ENCODE peak calls at places on chromosomes 3 and 15, in four cellular contexts. J is HepG2, L is H1, X is GM12878. C is an unnamed sample.
A peak's percentile ranks its signal among the peaks of the same experiment; 100 is the strongest.

GRCh38 chr3:113626513-113627371 is 69.7 kb downstream of the USF3 start:
- DNase-seq in J (peak; percentile 61), L (peak; percentile 67), X (no peak), C (peak; percentile 79)

GRCh38 chr3:134291300-134292254 is 40.9 kb upstream of the RYK start:
- DNase-seq in J (no peak), L (peak; percentile 26), X (no peak), C (no peak)

GRCh38 chr3:195076981-195077610 is 193.9 kb downstream of the XXYLT1 start:
- DNase-seq in J (no peak), L (no peak), X (no peak), C (no peak)

GRCh38 chr3:196222876-196223595 is 6.7 kb downstream of the SLC51A start:
- DNase-seq in J (no peak), L (no peak), X (no peak), C (no peak)

GRCh38 chr3:190225186-190225692 is 97.0 kb downstream of the CLDN1 start:
- DNase-seq in J (peak; percentile 29), L (no peak), X (no peak), C (peak; percentile 10)

GRCh38 chr15:71440479-71441071 is 325.3 kb downstream of the THSD4 start:
- DNase-seq in J (peak; percentile 27), L (no peak), X (peak; percentile 23), C (peak; percentile 68)

GRCh38 chr3:150146891-150147761 is 176.4 kb upstream of the PFN2 start:
- DNase-seq in J (no peak), L (no peak), X (no peak), C (no peak)

GRCh38 chr3:49724586-49724985 is 835 bp upstream of the GMPPB start:
- DNase-seq in J (no peak), L (peak; percentile 50), X (no peak), C (no peak)

GRCh38 chr3:176848431-176849214 is 348.7 kb downstream of the TBL1XR1 start:
- DNase-seq in J (no peak), L (no peak), X (no peak), C (no peak)

GRCh38 chr3:4776980-4777581 is 202.2 kb upstream of the BHLHE40 start:
- DNase-seq in J (no peak), L (no peak), X (peak; percentile 98), C (no peak)

GRCh38 chr3:60935709-60936108 is 315.5 kb downstream of the FHIT start:
- DNase-seq in J (no peak), L (no peak), X (no peak), C (peak; percentile 24)

GRCh38 chr3:68666409-68667193 is 265.7 kb downstream of the TAFA4 start:
- DNase-seq in J (no peak), L (no peak), X (no peak), C (no peak)

GRCh38 chr3:132783152-132783551 is 60.9 kb upstream of the NPHP3 start:
- DNase-seq in J (no peak), L (no peak), X (no peak), C (no peak)

GRCh38 chr3:81279481-81280273 is 481.8 kb downstream of the GBE1 start:
- DNase-seq in J (no peak), L (no peak), X (no peak), C (no peak)

GRCh38 chr3:142027713-142028112 is 121.6 kb downstream of the TFDP2 start:
- DNase-seq in J (no peak), L (no peak), X (no peak), C (no peak)

GRCh38 chr15:48925714-48926223 is 38.0 kb downstream of the SHC4 start:
- DNase-seq in J (peak; percentile 29), L (no peak), X (no peak), C (peak; percentile 91)

GRCh38 chr15:97966924-97967620 is 6.6 kb downstream of the ARRDC4 start:
- DNase-seq in J (no peak), L (no peak), X (no peak), C (no peak)

GRCh38 chr15:59794229-59794886 is 105.2 kb upstream of the BNIP2 start:
- DNase-seq in J (no peak), L (no peak), X (no peak), C (no peak)

GRCh38 chr3:197490098-197490497 is 65.7 kb downstream of the BDH1 start:
- DNase-seq in J (peak; percentile 38), L (no peak), X (no peak), C (no peak)

GRCh38 chr15:89067751-89068150 is 20.5 kb upstream of the ABHD2 start:
- DNase-seq in J (no peak), L (no peak), X (no peak), C (no peak)

GRCh38 chr3:114411292-114411691 is 117.5 kb downstream of the TIGIT start:
- DNase-seq in J (no peak), L (no peak), X (no peak), C (no peak)

GRCh38 chr3:10428393-10429091 is 76.8 kb downstream of the ATP2B2 start:
- DNase-seq in J (no peak), L (no peak), X (no peak), C (no peak)

GRCh38 chr3:10423171-10423882 is 82.1 kb downstream of the ATP2B2 start:
- DNase-seq in J (no peak), L (peak; percentile 65), X (no peak), C (no peak)

GRCh38 chr3:10430805-10431204 is 74.6 kb downstream of the ATP2B2 start:
- DNase-seq in J (no peak), L (no peak), X (no peak), C (no peak)

GRCh38 chr3:10421996-10422395 is 83.4 kb downstream of the ATP2B2 start:
- DNase-seq in J (no peak), L (no peak), X (no peak), C (no peak)

DNA sequence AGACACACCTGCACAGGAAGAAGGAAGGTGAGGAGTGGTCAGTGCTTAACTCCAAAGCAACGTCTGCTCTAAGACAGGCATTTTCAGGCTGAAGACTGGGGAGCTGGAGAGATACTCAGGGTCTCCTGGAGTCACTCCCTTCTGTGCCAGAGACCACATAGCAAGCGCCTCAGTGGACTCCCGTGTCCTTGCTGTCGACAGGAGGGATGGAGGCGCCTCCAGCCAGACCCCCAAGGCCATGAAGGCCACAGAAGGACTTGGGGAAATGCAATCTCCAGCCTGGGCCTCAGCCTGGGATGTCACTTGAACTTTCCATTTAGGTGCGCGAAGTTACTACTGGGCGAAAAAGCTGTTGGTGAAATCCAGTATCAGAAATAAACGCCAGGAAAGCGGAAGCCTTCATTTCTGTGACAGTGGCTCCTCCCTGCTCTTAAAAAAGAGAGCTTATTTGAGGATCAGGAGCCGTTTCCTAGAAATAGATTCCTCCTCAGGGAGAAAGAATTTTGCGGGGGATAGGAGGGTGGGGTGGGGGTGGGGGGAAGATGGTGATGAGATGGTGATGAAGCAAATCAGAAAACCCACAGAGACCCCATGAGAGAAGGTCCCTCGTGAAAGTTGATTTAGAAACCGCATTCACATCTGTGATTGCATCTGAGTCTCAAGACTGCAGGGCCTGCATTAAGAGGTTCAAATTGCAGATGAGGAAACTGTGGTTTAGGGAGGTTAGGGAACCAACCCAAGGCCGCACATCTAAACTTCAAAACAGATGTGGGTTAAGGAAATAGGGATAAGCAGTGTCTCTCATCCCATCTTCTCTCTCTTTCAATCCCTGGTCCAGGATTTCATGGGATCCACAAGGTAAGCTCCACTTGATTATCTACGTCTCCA is 78.8 kb downstream of the ATP2B2 start:
- DNase-seq in J (no peak), L (no peak), X (no peak), C (no peak)
- H3K27ac ChIP-seq in J (no peak overlapping the region), L (no peak overlapping the region), X (no peak overlapping the region), C (no peak overlapping the region)

GRCh38 chr3:78703944-78704343 is 1063.9 kb downstream of the ROBO1 start:
- DNase-seq in J (no peak), L (no peak), X (no peak), C (no peak)
- TF ChIP-seq ATF3 in J (no peak), L (no peak), X (no peak), C (no peak)

DNA sequence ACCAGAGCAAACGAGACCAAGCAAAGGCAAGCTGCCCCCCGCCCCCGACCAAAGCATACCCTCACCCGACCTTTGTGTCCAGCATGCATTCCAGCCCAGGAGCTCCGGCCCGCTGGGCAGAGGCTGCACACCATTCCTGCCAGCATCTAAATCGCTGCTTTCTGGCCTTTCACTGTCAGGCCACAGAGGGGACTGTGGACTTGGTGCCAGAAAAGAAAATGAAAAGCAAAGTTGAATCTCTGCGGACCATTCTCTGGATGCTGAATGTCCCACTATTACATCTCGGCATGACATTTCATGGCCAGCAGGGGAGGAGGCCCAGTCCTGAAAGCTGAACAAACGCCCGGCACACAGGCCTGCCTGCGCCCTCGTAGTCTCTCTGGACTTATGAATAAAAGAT is 13.0 kb downstream of the IL17RD start:
- DNase-seq in J (peak; percentile 9), L (no peak), X (no peak), C (no peak)
- H3K27ac ChIP-seq in J (no peak overlapping the region), L (no peak overlapping the region), X (no peak overlapping the region), C (no peak overlapping the region)

GRCh38 chr15:47663106-47663505 is 54.2 kb upstream of the SEMA6D start:
- DNase-seq in J (no peak), L (no peak), X (no peak), C (no peak)
- TF ChIP-seq ATF3 in J (no peak), L (no peak), X (no peak), C (no peak)

GRCh38 chr3:71088742-71089141 is 494.8 kb downstream of the FOXP1 start:
- DNase-seq in J (no peak), L (no peak), X (no peak), C (no peak)
- H3K27ac ChIP-seq in J (peak overlapping the region; percentile 65), L (no peak overlapping the region), X (no peak overlapping the region), C (no peak overlapping the region)

DNA sequence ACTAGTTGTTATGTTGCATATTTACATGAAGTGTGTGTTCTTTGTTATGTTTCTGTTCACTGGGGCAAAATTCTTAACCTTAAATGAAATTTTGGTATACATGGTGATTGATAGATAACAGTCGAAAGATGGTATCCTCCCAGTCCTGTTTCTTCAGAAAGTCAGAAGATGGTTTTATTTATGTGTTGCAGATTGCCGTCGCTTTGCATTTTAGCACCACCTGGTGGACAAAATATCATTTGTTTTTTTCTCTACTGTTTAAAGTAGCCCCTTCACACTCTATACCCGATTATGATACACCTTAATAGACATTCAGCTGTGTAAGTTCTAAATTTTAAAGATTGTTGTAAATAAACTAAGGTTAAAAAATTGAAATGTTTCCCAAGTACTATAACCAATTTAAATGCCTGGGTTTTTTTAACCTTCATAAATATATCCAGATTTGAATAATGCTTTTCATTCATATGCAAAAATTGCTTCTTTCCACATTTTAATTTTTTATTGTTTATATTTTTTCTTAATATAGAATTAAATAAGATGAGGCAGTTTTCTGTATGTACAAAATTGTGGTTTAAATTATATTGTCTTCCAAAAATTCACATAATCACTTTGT is 152.2 kb downstream of the ALCAM start:
- DNase-seq in J (peak; percentile 35), L (no peak), X (peak; percentile 49), C (peak; percentile 54)
- TF ChIP-seq ATF3 in J (no peak), L (no peak), X (no peak), C (no peak)

DNA sequence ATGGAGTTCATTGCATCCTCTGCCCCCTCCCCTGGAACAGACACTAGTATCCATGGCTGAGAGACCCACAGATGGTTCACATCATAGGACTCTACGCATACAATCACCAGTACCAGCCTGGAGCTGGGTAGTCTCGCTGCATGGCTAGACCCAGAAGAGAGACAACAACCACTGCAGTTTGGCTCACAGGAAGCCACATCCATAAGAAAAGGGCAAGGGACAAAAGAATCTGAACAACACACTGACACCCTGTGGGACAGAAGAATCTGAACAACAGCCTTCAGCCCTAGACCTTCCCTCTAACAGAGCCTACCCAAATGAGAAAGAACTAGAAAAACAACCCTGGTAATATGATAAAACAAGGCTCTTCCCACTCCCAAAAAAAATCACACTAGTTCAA is 479.3 kb downstream of the RAP2B start:
- DNase-seq in J (no peak), L (peak; percentile 45), X (no peak), C (no peak)
- H3K27ac ChIP-seq in J (no peak overlapping the region), L (no peak overlapping the region), X (no peak overlapping the region), C (no peak overlapping the region)

C was measured in HCT116.